ENCODE peak calls at places on chromosomes 3 and 15, in five cellular contexts. U, S, R, L and C are unnamed samples.

GRCh38 chr3:102004561-102004960 is 155.2 kb downstream of the NFKBIZ start:
- DNase-seq in U (no peak), S (no peak), R (no peak), L (no peak), C (no peak)

GRCh38 chr3:170862618-170863374 is 7.2 kb downstream of the RPL22L1 start:
- DNase-seq in U (no peak), S (peak; percentile 67), R (no peak), L (peak; percentile 47), C (peak; percentile 46)

GRCh38 chr3:134609821-134610454 is 40.9 kb downstream of the KY start:
- DNase-seq in U (no peak), S (no peak), R (no peak), L (no peak), C (no peak)

GRCh38 chr3:184388164-184388935 is 8.5 kb downstream of the CHRD start:
- DNase-seq in U (no peak), S (no peak), R (no peak), L (no peak), C (no peak)

GRCh38 chr3:187197255-187197654 is at the start of gene RTP1:
- DNase-seq in U (no peak), S (no peak), R (no peak), L (no peak), C (peak; percentile 71)

GRCh38 chr3:3200632-3201212 is 21.2 kb upstream of the CRBN start:
- DNase-seq in U (no peak), S (peak; percentile 51), R (peak; percentile 15), L (peak; percentile 74), C (peak; percentile 85)

GRCh38 chr3:183178833-183179549 is 16.5 kb upstream of the LAMP3 start:
- DNase-seq in U (peak; percentile 80), S (peak; percentile 28), R (peak; percentile 39), L (peak; percentile 48), C (peak; percentile 89)

GRCh38 chr15:89653578-89653977 is 1.7 kb downstream of the KIF7 start:
- DNase-seq in U (no peak), S (no peak), R (no peak), L (no peak), C (no peak)

GRCh38 chr15:73352082-73352481 is 16.7 kb downstream of the HCN4 start:
- DNase-seq in U (no peak), S (no peak), R (no peak), L (no peak), C (no peak)

GRCh38 chr3:146117406-146118285 is 43.3 kb downstream of the PLOD2 start:
- DNase-seq in U (no peak), S (peak; percentile 48), R (no peak), L (peak; percentile 62), C (no peak)

GRCh38 chr15:41559489-41560177 is 621 bp downstream of the TYRO3 start:
- DNase-seq in U (peak; percentile 70), S (no peak), R (no peak), L (no peak), C (no peak)

GRCh38 chr3:58989173-58989572 is 60.7 kb downstream of the CFAP20DC start:
- DNase-seq in U (no peak), S (no peak), R (no peak), L (peak; percentile 21), C (no peak)

GRCh38 chr3:194541483-194541882 is 54.7 kb upstream of the ATP13A3 start:
- DNase-seq in U (no peak), S (no peak), R (no peak), L (no peak), C (no peak)

GRCh38 chr15:99076555-99077308 is 28.1 kb upstream of the SYNM start:
- DNase-seq in U (peak; percentile 46), S (peak; percentile 70), R (peak; percentile 48), L (peak; percentile 88), C (peak; percentile 89)

DNA sequence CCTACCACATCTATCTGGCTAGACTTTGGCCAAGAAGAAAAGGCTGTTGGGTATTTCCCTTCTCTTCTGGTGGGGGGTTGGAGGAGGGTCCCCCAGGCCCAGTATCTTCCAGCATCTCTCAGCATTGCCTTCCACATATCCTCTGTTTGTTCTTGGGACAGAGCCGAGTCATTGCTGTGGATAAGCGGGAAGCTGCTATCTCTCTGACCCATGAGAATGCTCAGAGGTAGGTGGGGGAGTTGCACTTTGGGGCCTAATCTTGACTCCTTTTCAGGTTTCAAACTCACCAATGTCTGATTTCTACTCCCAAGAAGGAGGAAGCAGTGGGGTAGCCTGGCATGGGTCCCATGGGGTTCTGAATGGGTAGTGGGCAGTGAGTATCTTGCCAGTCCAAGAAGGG is 8.0 kb downstream of the HEMK1 start:
- DNase-seq in U (no peak), S (no peak), R (no peak), L (no peak), C (no peak)
- H3K27ac ChIP-seq in U (no peak overlapping the region), S (no peak overlapping the region), R (no peak overlapping the region), L (no peak overlapping the region), C (no peak overlapping the region)

GRCh38 chr15:57769266-57769665 is 62.8 kb downstream of the POLR2M start:
- DNase-seq in U (no peak), S (peak; percentile 63), R (no peak), L (peak; percentile 91), C (no peak)
- H3K27ac ChIP-seq in U (no peak overlapping the region), S (no peak overlapping the region), R (no peak overlapping the region), L (no peak overlapping the region), C (no peak overlapping the region)

GRCh38 chr3:126084667-126085180 is 800 bp upstream of the SLC41A3 start:
- DNase-seq in U (no peak), S (no peak), R (no peak), L (no peak), C (no peak)
- H3K27ac ChIP-seq in U (peak overlapping the region; percentile 86), S (no peak overlapping the region), R (peak overlapping the region; percentile 94), L (peak overlapping the region; percentile 89), C (no peak overlapping the region)

DNA sequence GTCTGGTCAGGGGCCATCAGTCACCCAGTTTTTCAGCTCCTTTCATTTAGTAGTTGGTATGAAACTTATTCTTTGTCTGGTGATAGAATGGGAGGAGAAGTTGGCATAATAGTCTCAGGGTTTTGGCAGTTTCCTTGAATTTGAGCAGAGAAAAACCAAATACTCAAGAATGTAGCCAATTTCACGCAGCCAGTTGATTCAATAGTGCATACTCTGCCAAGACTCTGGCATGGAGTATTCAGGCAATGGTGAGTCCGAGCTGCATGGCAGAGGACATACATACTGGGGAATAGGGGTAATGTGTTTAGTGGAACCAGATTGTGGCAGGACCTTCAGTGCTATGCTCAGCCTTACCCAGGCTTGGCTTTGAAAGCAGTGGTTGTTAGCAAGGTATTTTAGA is 118.4 kb downstream of the GALK2 start:
- DNase-seq in U (no peak), S (no peak), R (no peak), L (no peak), C (no peak)
- H3K27ac ChIP-seq in U (no peak overlapping the region), S (no peak overlapping the region), R (no peak overlapping the region), L (no peak overlapping the region), C (no peak overlapping the region)

GRCh38 chr15:48654799-48655198 is 9.3 kb upstream of the FBN1 start:
- DNase-seq in U (no peak), S (no peak), R (no peak), L (no peak), C (no peak)
- H3K27ac ChIP-seq in U (no peak overlapping the region), S (no peak overlapping the region), R (no peak overlapping the region), L (no peak overlapping the region), C (no peak overlapping the region)

GRCh38 chr3:9715127-9715526 is 11.5 kb downstream of the CPNE9 start:
- DNase-seq in U (no peak), S (no peak), R (no peak), L (no peak), C (peak; percentile 86)

GRCh38 chr3:9717050-9717555 is 13.5 kb downstream of the CPNE9 start:
- DNase-seq in U (no peak), S (no peak), R (no peak), L (no peak), C (no peak)

GRCh38 chr3:9718118-9718517 is 13.4 kb upstream of the BRPF1 start:
- DNase-seq in U (no peak), S (no peak), R (no peak), L (no peak), C (no peak)

GRCh38 chr3:9717563-9717962 is 13.9 kb downstream of the CPNE9 start:
- DNase-seq in U (no peak), S (no peak), R (no peak), L (no peak), C (no peak)

GRCh38 chr3:9715764-9716437 is 12.3 kb downstream of the CPNE9 start:
- DNase-seq in U (no peak), S (peak; percentile 76), R (peak; percentile 78), L (peak; percentile 94), C (peak; percentile 32)
- H3K27ac ChIP-seq in U (no peak overlapping the region), S (no peak overlapping the region), R (peak overlapping the region; percentile 62), L (no peak overlapping the region), C (no peak overlapping the region)